ENCODE peak calls at places on chromosome 19, in nine cellular contexts. C is epithelial cell of esophagus; P is T-helper 1 cell; Z is T-cell; M is T-helper 9 cell; U is naive B cell; X is left ventricle myocardium inferior; V is CD4-positive, CD25-positive, alpha-beta regulatory T cell; W is uterus. G is an unnamed sample.

GRCh38 chr19:53812335-53812734 is 11.8 kb downstream of the NLRP12 start:
- DNase-seq in W (no peak), P (no peak), M (no peak), X (no peak), V (no peak), C (no peak), U (no peak), Z (no peak), G (no peak)

GRCh38 chr19:4760285-4760650 is 31.3 kb upstream of the FEM1A start:
- DNase-seq in W (no peak), Z (no peak), X (no peak), M (no peak), P (no peak), C (no peak), V (no peak), U (no peak), G (no peak)

GRCh38 chr19:18504886-18505610 is 16.8 kb downstream of the ELL start:
- DNase-seq in V (no peak), M (no peak), X (no peak), W (no peak), U (no peak), C (peak), P (no peak), Z (no peak), G (no peak)

GRCh38 chr19:30521937-30522336 is 149.8 kb downstream of the ZNF536 start:
- DNase-seq in Z (no peak), X (no peak), W (no peak), M (no peak), C (no peak), P (no peak), U (no peak), V (no peak), G (no peak)

GRCh38 chr19:29576761-29577661 is 29.1 kb upstream of the POP4 start:
- DNase-seq in X (no peak), C (peak), U (no peak), V (no peak), W (no peak), P (no peak), Z (no peak), M (no peak), G (no peak)

GRCh38 chr19:48737360-48737998 is 2.9 kb downstream of the RASIP1 start:
- DNase-seq in X (no peak), C (no peak), Z (no peak), U (no peak), M (no peak), W (no peak), V (no peak), P (no peak), G (peak)

GRCh38 chr19:7705387-7706187 is 3.7 kb upstream of the FCER2 start:
- DNase-seq in U (peak), V (peak), Z (peak), W (no peak), M (peak), P (peak), X (peak), C (no peak), G (no peak)

GRCh38 chr19:12872255-12872654 is 9.0 kb downstream of the DNASE2 start:
- DNase-seq in P (no peak), X (no peak), U (no peak), W (no peak), C (no peak), V (no peak), Z (no peak), M (no peak), G (no peak)

GRCh38 chr19:40348125-40348913 is at the start of the genes C19orf47 and PLD3:
- DNase-seq in C (peak), U (peak), X (peak), M (peak), Z (peak), W (peak), V (peak), P (peak), G (peak)

GRCh38 chr19:27972291-27973040 is 1240.5 kb downstream of the UQCRFS1 start:
- DNase-seq in U (no peak), P (no peak), X (no peak), Z (no peak), V (no peak), M (no peak), W (no peak), C (peak), G (no peak)

GRCh38 chr19:38303517-38304351 is at the start of gene C19orf33:
- DNase-seq in P (no peak), C (peak), Z (no peak), X (peak), V (no peak), U (no peak), W (no peak), M (no peak), G (no peak)

GRCh38 chr19:13281567-13282291 is 131.5 kb downstream of the IER2 start:
- DNase-seq in M (no peak), P (no peak), X (no peak), V (no peak), Z (no peak), U (no peak), W (no peak), C (no peak), G (no peak)

GRCh38 chr19:13022111-13022858 is 27.0 kb downstream of the NFIX start:
- DNase-seq in P (no peak), M (no peak), V (no peak), X (peak), Z (no peak), C (no peak), U (no peak), W (peak), G (no peak)

G was measured in NCI-H345.